ENCODE peak calls at places on chromosome 15, in six cellular contexts. N, P, T, C, I and R are unnamed samples.

GRCh38 chr15:30954674-30955073 is 36.8 kb downstream of the MTMR10 start:
- DNase-seq in N (no peak), P (no peak), T (no peak), C (peak), I (no peak), R (no peak)

GRCh38 chr15:84889313-84889990 is 5.0 kb downstream of the SLC28A1 start:
- DNase-seq in N (no peak), P (no peak), T (no peak), C (no peak), I (no peak), R (no peak)

GRCh38 chr15:74120426-74120825 is 10.0 kb upstream of the ISLR2 start:
- DNase-seq in N (no peak), P (no peak), T (no peak), C (no peak), I (no peak), R (no peak)

GRCh38 chr15:78264304-78265136 is at the start of gene DNAJA4:
- DNase-seq in N (peak), P (peak), T (peak), C (peak), I (no peak), R (peak)

GRCh38 chr15:76012021-76012551 is at the start of gene NRG4:
- DNase-seq in N (no peak), P (no peak), T (no peak), C (peak), I (no peak), R (no peak)

GRCh38 chr15:84814826-84815375 is 2.3 kb upstream of the ALPK3 start:
- DNase-seq in N (no peak), P (no peak), T (no peak), C (no peak), I (no peak), R (no peak)

GRCh38 chr15:59953392-59953883 is 50.7 kb upstream of the FOXB1 start:
- DNase-seq in N (no peak), P (no peak), T (no peak), C (no peak), I (no peak), R (no peak)

GRCh38 chr15:42182976-42183375 is 25.1 kb downstream of the VPS39 start:
- DNase-seq in N (no peak), P (no peak), T (no peak), C (no peak), I (no peak), R (no peak)

GRCh38 chr15:23860290-23860751 is 173.2 kb upstream of the NDN start:
- DNase-seq in N (no peak), P (no peak), T (peak), C (no peak), I (no peak), R (no peak)

GRCh38 chr15:85380860-85381535 is 595 bp downstream of the AKAP13 start:
- DNase-seq in N (no peak), P (peak), T (peak), C (no peak), I (no peak), R (no peak)

GRCh38 chr15:69085325-69086081 is 71.0 kb downstream of the NOX5 start:
- DNase-seq in N (no peak), P (no peak), T (no peak), C (no peak), I (no peak), R (no peak)

GRCh38 chr15:29822685-29823459 is 604 bp upstream of the TJP1 start:
- DNase-seq in N (peak), P (no peak), T (peak), C (peak), I (no peak), R (peak)

GRCh38 chr15:25693321-25694237 is 169.5 kb downstream of the ATP10A start:
- DNase-seq in N (peak), P (no peak), T (peak), C (no peak), I (no peak), R (no peak)

GRCh38 chr15:85711590-85712192 is 83.0 kb downstream of the KLHL25 start:
- DNase-seq in N (peak), P (no peak), T (no peak), C (peak), I (no peak), R (no peak)

GRCh38 chr15:20645956-20646355 is 104.4 kb upstream of the GOLGA6L6 start:
- DNase-seq in N (no peak), P (no peak), T (no peak), C (peak), I (no peak), R (no peak)

GRCh38 chr15:90780916-90781315 is 63.8 kb downstream of the BLM start:
- DNase-seq in N (no peak), P (no peak), T (no peak), C (no peak), I (no peak), R (no peak)

GRCh38 chr15:83769411-83769960 is 115.6 kb downstream of the ADAMTSL3 start:
- DNase-seq in N (no peak), P (no peak), T (no peak), C (no peak), I (no peak), R (no peak)

GRCh38 chr15:67880651-67881182 is 40.9 kb upstream of the RNU6-1 start:
- DNase-seq in N (no peak), P (no peak), T (no peak), C (no peak), I (no peak), R (no peak)

GRCh38 chr15:75620776-75621536 is 4.6 kb downstream of the SNUPN start:
- DNase-seq in N (peak), P (no peak), T (no peak), C (peak), I (peak), R (peak)

GRCh38 chr15:68729789-68730201 is 90.9 kb downstream of the ANP32A start:
- DNase-seq in N (peak), P (no peak), T (no peak), C (no peak), I (no peak), R (no peak)

GRCh38 chr15:90097475-90097874 is 4.8 kb downstream of the IDH2 start:
- DNase-seq in N (no peak), P (peak), T (no peak), C (peak), I (no peak), R (no peak)

GRCh38 chr15:74541494-74542191 is 623 bp downstream of the ARID3B start:
- DNase-seq in N (peak), P (peak), T (peak), C (peak), I (no peak), R (peak)

GRCh38 chr15:59300618-59301139 is 72.0 kb downstream of the MYO1E start:
- DNase-seq in N (no peak), P (no peak), T (no peak), C (no peak), I (no peak), R (no peak)

GRCh38 chr15:58473720-58474119 is 41.9 kb downstream of the LIPC start:
- DNase-seq in N (peak), P (no peak), T (no peak), C (peak), I (no peak), R (no peak)

DNA sequence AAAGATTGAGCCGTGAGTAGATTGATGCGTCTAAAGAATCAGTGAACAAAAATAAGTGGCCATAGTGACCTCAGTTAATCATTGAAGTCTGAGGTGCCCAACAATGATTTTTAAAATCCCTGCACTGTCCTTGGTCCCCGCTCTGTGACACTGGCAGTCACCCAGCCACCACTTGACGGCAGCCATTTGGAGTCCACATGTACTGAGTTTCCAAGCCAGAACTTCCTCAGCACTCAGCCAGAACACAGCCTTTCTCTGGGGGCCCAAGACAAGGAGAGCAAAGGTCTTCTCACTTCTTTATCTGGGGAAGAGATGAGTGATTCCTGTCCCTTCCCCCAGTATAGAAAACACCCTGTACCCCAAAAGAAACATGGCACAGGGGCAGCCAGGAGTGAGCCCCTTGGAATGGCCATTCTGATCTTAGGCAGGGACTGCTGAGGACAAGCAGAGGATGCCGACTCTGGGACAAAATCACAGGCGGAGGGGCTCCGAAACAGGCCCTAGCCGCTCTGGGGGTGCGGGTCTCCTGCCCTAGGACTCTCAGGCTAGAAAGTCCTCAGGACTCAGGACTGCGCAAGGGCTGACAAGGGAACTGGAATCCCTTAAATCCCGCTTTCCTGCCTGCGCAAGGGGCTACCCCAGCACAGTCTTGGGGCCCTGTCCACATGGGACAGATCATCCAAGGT is 12.7 kb downstream of the PAK6 start:
- DNase-seq in N (no peak), P (no peak), T (no peak), C (no peak), I (no peak), R (no peak)
- H3K4me3 ChIP-seq in N (no peak), P (no peak), T (no peak), C (no peak), I (no peak), R (no peak)

GRCh38 chr15:92711457-92711831 is 55.9 kb upstream of the FAM174B start:
- DNase-seq in N (no peak), P (no peak), T (peak), C (no peak), I (no peak), R (no peak)

GRCh38 chr15:92719024-92719423 is 63.4 kb upstream of the FAM174B start:
- DNase-seq in N (no peak), P (no peak), T (no peak), C (no peak), I (no peak), R (no peak)

GRCh38 chr15:92714457-92715401 is 59.2 kb upstream of the FAM174B start:
- DNase-seq in N (peak), P (peak), T (peak), C (peak), I (peak), R (peak)

GRCh38 chr15:92715753-92716152 is 60.2 kb upstream of the FAM174B start:
- DNase-seq in N (peak), P (no peak), T (peak), C (no peak), I (no peak), R (no peak)

DNA sequence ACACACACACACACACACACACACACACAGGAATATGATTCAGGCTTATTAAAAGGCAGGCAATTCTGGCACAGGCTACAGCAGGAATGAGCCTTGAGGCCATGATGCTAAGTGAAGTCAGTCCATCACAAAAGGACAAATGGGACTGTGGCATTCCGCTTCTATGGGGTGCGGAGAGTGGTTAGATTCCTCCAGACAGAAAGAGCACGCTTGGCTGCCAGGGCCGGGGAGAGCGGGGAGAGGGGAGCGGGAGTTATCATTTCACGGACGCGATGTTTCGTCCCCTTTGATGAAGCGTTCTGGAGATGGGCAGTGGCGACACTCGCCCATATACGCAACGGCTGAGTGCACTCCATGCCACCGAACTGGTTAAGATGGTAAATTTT is 58.5 kb upstream of the FAM174B start:
- DNase-seq in N (peak), P (no peak), T (peak), C (peak), I (no peak), R (no peak)
- H3K4me3 ChIP-seq in N (peak), P (peak), T (peak), C (peak), I (peak), R (peak)

GRCh38 chr15:101099183-101099582 is 152.7 kb downstream of the CHSY1 start:
- DNase-seq in N (no peak), P (no peak), T (no peak), C (no peak), I (no peak), R (no peak)

GRCh38 chr15:101100118-101100517 is 151.7 kb downstream of the CHSY1 start:
- DNase-seq in N (no peak), P (no peak), T (no peak), C (no peak), I (no peak), R (no peak)

GRCh38 chr15:101093959-101094358 is 157.9 kb downstream of the CHSY1 start:
- DNase-seq in N (no peak), P (no peak), T (no peak), C (no peak), I (no peak), R (no peak)

GRCh38 chr15:101100593-101101442 is 151.0 kb downstream of the CHSY1 start:
- DNase-seq in N (no peak), P (no peak), T (no peak), C (no peak), I (no peak), R (no peak)

GRCh38 chr15:101097111-101097510 is 154.7 kb downstream of the CHSY1 start:
- DNase-seq in N (no peak), P (no peak), T (no peak), C (no peak), I (no peak), R (no peak)
- H3K4me3 ChIP-seq in N (no peak), P (no peak), T (no peak), C (no peak), I (no peak), R (no peak)

GRCh38 chr15:63598467-63599400 is 1.5 kb downstream of the FBXL22 start:
- DNase-seq in N (no peak), P (no peak), T (peak), C (no peak), I (no peak), R (no peak)

GRCh38 chr15:63599401-63600000 is 2.3 kb downstream of the FBXL22 start:
- DNase-seq in N (peak), P (no peak), T (peak), C (peak), I (no peak), R (no peak)

GRCh38 chr15:63596666-63597032 is 538 bp upstream of the FBXL22 start:
- DNase-seq in N (no peak), P (no peak), T (no peak), C (no peak), I (no peak), R (no peak)

GRCh38 chr15:63597033-63597790 is at the start of gene FBXL22:
- DNase-seq in N (peak), P (no peak), T (no peak), C (peak), I (peak), R (no peak)

DNA sequence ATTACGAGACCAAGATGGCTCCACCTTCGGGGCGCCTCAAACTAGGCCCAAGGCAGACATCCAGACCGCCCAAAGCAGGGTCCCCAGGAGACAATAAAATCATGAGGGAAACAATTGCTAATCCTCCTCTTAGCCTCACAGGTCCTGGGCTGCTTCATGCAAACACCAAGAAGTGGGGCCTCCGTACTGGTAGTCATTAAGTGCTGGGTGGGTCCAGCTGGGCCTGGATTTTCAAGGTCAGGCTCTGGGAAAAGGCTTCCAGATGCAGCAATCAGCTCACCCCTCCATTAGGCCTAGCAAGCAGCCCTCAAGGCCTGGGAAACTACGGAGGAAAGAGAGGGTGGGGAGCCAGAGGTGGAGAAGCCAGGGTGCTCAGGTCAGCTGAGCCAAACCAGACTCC is 634 bp downstream of the FBXL22 start:
- DNase-seq in N (no peak), P (no peak), T (no peak), C (no peak), I (no peak), R (no peak)
- H3K4me3 ChIP-seq in N (no peak), P (no peak), T (no peak), C (no peak), I (no peak), R (peak)

DNA sequence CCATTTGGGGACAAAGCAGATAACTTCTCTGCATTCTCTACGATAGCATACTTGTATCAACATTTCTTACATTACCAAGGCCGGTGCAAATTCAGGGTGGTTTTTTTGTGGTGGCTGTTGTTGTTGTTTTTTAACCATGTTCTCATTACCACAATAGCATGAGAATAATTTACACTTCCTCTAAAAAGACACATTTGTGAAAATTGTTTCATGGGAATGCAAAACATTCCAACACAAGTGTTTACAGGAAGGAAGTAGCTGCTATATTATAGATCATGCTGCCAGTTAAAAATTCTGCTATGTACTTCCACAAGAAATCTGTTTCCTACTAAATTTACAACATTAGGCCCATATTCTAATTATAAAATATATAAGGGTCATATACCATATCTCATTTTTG is 60.3 kb downstream of the UACA start:
- DNase-seq in N (no peak), P (no peak), T (no peak), C (no peak), I (no peak), R (no peak)
- H3K4me3 ChIP-seq in N (no peak), P (no peak), T (no peak), C (no peak), I (no peak), R (no peak)

GRCh38 chr15:89091667-89092220 is 3.5 kb downstream of the ABHD2 start:
- DNase-seq in N (no peak), P (no peak), T (no peak), C (no peak), I (no peak), R (no peak)
- H3K4me3 ChIP-seq in N (peak), P (peak), T (no peak), C (no peak), I (no peak), R (peak)

GRCh38 chr15:34038023-34038403 is 991 bp downstream of the AVEN start:
- DNase-seq in N (no peak), P (no peak), T (no peak), C (no peak), I (no peak), R (no peak)

GRCh38 chr15:34039180-34039486 is at the start of gene AVEN:
- DNase-seq in N (no peak), P (no peak), T (no peak), C (no peak), I (no peak), R (no peak)

GRCh38 chr15:34038404-34039179 is 412 bp downstream of the AVEN start:
- DNase-seq in N (peak), P (peak), T (peak), C (peak), I (no peak), R (peak)

GRCh38 chr15:34043391-34043790 is 4.4 kb upstream of the AVEN start:
- DNase-seq in N (no peak), P (no peak), T (no peak), C (no peak), I (no peak), R (no peak)

GRCh38 chr15:34039506-34040123 is 611 bp upstream of the AVEN start:
- DNase-seq in N (peak), P (no peak), T (no peak), C (no peak), I (no peak), R (no peak)
- H3K4me3 ChIP-seq in N (peak), P (peak), T (peak), C (peak), I (peak), R (peak)

DNA sequence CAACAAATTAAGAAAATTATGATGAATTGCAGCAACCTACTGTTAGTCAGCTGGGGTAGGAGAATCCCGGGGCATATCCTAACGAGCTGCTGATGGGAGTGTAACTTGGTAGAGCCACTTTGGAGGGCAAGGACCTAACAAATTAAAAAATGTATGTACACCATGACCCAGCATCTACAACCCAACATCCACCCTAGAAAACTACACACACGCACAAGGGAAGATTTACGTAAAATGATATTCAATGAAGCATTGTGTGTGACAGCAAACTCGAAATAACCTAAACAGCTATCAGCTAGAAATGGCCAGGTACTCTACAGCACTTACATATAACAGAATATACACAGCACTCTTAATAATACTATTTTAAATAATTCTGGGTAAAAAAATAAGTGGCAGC is 1.8 kb downstream of the BCL2A1 start:
- DNase-seq in N (no peak), P (no peak), T (no peak), C (no peak), I (no peak), R (no peak)
- H3K4me3 ChIP-seq in N (no peak), P (peak), T (no peak), C (no peak), I (no peak), R (no peak)